ENCODE peak calls at places on chromosome 1, in nine cellular contexts. Z is GM12878, X is brain microvascular endothelial cell, T is GM23338, Q is AG09309, E is mucosa of descending colon, P is tibial artery, M is vagina, V is astrocyte of the cerebellum. F is an unnamed sample.

GRCh38 chr1:105736349-105736748 is 1320.1 kb upstream of the PRMT6 start:
- DNase-seq in T (no peak), V (no peak), Z (no peak), Q (no peak), P (no peak), E (no peak), M (no peak), X (no peak), F (no peak)

GRCh38 chr1:178634445-178634844 is 90.6 kb upstream of the RALGPS2 start:
- DNase-seq in Q (no peak), T (no peak), V (no peak), E (no peak), P (no peak), X (no peak), Z (no peak), M (no peak), F (no peak)

GRCh38 chr1:180501865-180502360 is 464 bp downstream of the ACBD6 start:
- DNase-seq in V (no peak), P (no peak), X (no peak), Q (no peak), Z (no peak), T (peak), M (no peak), E (no peak), F (no peak)

GRCh38 chr1:7218210-7218832 is 433.1 kb downstream of the CAMTA1 start:
- DNase-seq in M (no peak), X (peak), E (peak), P (no peak), V (peak), Q (no peak), T (peak), Z (no peak), F (no peak)

GRCh38 chr1:86912501-86912900 is 1.4 kb downstream of the SELENOF start:
- DNase-seq in V (no peak), M (no peak), T (no peak), X (no peak), Z (peak), E (no peak), Q (no peak), P (no peak), F (no peak)

GRCh38 chr1:35120458-35121133 is 41.4 kb downstream of the ZMYM1 start:
- DNase-seq in X (no peak), Z (no peak), Q (no peak), V (no peak), M (no peak), E (peak), T (peak), P (no peak), F (peak)

GRCh38 chr1:27994060-27994459 is 34.3 kb downstream of the XKR8 start:
- DNase-seq in X (no peak), P (no peak), T (no peak), E (no peak), V (no peak), Q (no peak), M (no peak), Z (no peak), F (no peak)

GRCh38 chr1:44318097-44319088 is 36.7 kb downstream of the ERI3 start:
- DNase-seq in X (peak), T (peak), V (peak), E (peak), P (no peak), Z (no peak), Q (no peak), M (no peak), F (no peak)

GRCh38 chr1:5371270-5371669 is 621.0 kb downstream of the NPHP4 start:
- DNase-seq in V (no peak), T (no peak), Z (no peak), P (no peak), M (no peak), X (no peak), E (no peak), Q (no peak), F (no peak)

GRCh38 chr1:206012086-206012859 is 9.1 kb upstream of the RAB7B start:
- DNase-seq in E (peak), P (peak), Q (no peak), Z (peak), M (no peak), X (no peak), T (peak), V (no peak), F (peak)

DNA sequence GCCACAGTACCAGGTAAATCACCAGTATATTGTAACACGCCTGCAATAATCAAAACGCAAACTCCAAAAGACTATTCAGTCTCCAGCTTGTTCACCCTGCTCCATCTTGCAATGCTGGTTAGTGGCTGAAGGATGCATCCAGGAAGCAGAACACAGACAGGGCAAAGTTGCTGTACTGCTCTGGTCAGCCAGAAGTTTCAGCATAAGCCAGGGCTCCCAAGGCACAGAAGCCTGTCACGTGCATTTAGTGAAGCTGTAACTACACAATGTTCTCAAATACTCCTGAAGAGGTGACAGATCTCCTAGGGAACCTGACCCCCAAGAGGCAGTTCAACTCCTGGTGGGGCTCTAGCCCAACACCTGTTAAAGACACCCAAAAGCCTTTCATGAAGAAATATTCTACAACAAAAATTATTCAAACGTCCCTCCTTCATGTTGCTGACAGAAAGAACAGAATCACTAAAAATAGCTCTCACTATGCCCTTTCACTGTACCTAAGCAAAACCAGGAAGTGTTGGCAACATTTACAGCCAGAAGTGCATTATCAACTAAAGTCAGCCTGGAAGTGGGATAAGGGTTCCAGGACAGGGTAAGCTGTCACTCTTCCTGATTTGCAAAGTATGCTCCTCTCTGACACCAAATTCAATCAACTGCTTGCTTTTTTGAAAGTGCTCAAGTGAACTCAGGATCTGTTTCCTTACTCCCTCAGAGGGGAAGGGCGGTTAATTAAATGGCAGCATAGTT is 52.1 kb downstream of the SLC35D1 start:
- DNase-seq in P (no peak), Z (no peak), T (no peak), X (no peak), Q (no peak), V (no peak), M (no peak), E (no peak), F (no peak)
- TF ChIP-seq CTCF in P (no peak), Z (no peak), T (no peak), X (no peak), Q (no peak), V (no peak), M (no peak), E (no peak), F (no peak)

DNA sequence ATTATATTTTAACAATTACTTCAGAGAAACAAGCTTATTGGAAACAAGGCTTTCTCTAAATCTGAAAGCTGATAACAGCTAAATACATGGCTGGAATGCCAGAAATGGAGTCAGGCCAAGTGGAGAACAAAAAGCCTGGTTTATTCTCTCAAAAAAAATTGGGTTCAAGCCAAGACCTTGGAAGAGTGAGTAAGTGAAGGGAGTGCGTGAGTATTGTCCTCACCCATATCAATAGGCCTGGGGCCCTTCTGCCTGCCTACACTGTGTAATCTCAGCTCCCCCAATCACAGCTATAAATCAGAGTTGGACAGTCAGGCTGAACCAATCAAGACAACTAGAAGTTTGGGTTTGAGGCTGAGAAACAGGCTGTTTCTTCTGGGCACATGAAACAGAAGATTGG is 7.4 kb downstream of the KYAT3 start:
- DNase-seq in Q (peak), X (peak), T (no peak), Z (no peak), M (no peak), E (peak), P (no peak), V (peak), F (no peak)
- H3K4me3 ChIP-seq in Q (no peak), X (no peak), T (no peak), Z (peak), M (no peak), E (no peak), P (no peak), V (no peak), F (no peak)

DNA sequence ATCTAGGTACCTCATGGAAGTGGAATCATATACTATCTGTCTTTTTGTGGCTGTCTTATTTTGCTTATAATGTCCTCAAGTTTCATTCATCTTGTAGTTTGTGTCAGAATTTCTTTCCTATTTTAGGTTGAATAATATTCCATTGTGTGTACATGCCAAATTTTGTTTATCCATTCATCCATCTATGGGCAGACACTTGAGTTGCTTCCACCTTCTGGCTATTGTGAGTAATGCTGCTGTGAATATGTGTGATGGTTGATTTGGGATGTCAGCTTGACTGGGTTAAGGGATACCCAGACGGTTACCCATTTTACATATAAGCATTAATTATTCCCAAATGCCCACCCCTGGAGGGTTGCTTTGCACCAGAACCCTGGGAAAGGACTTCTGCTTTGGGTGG is 477.5 kb downstream of the PTPRU start:
- DNase-seq in Q (no peak), X (peak), T (no peak), P (no peak), E (no peak), V (no peak), Z (no peak), M (no peak), F (no peak)
- TF ChIP-seq CTCF in Q (peak), X (peak), T (peak), P (no peak), E (no peak), V (peak), Z (peak), M (no peak), F (peak)

GRCh38 chr1:11903210-11903609 is 23.0 kb downstream of the KIAA2013 start:
- DNase-seq in X (no peak), T (no peak), Z (no peak), M (no peak), Q (no peak), P (no peak), E (no peak), V (no peak), F (no peak)

GRCh38 chr1:11904978-11905377 is 21.2 kb downstream of the KIAA2013 start:
- DNase-seq in M (no peak), Q (no peak), T (no peak), P (no peak), V (no peak), E (no peak), Z (no peak), X (no peak), F (no peak)

GRCh38 chr1:11906870-11907269 is 19.4 kb downstream of the KIAA2013 start:
- DNase-seq in Z (no peak), P (no peak), E (no peak), M (no peak), X (no peak), V (no peak), T (no peak), Q (no peak), F (no peak)

GRCh38 chr1:11908139-11909021 is 17.8 kb downstream of the KIAA2013 start:
- DNase-seq in P (peak), V (peak), Z (peak), X (peak), T (peak), E (peak), Q (peak), M (no peak), F (peak)

GRCh38 chr1:11907275-11908138 is 18.7 kb downstream of the KIAA2013 start:
- DNase-seq in M (no peak), Q (peak), T (peak), V (peak), E (peak), Z (peak), P (peak), X (peak), F (peak)
- H3K4me3 ChIP-seq in M (peak), Q (no peak), T (no peak), V (no peak), E (peak), Z (no peak), P (peak), X (no peak), F (peak)